ENCODE peak calls at places on chromosomes 11 and 22, in six cellular contexts. D is HFFc6, X is fibroblast of mammary gland, W is RWPE1, L is nephron progenitor cell, K is epithelial cell of esophagus. O is an unnamed sample.

GRCh38 chr11:5153574-5154431 is 754 bp downstream of the OR52A1 start:
- DNase-seq in D (no peak), X (no peak), W (no peak), L (no peak), K (no peak), O (no peak)

GRCh38 chr22:42151924-42152635 is 21.5 kb upstream of the CYP2D6 start:
- DNase-seq in D (no peak), X (no peak), W (no peak), L (no peak), K (no peak), O (no peak)

GRCh38 chr11:118618115-118618990 is 10.9 kb downstream of the PHLDB1 start:
- DNase-seq in D (peak), X (peak), W (no peak), L (peak), K (peak), O (peak)

GRCh38 chr22:25806579-25806978 is 64.6 kb downstream of the MYO18B start:
- DNase-seq in D (no peak), X (no peak), W (no peak), L (no peak), K (no peak), O (no peak)

GRCh38 chr11:102157219-102157618 is 47.0 kb downstream of the YAP1 start:
- DNase-seq in D (no peak), X (peak), W (peak), L (no peak), K (peak), O (no peak)

GRCh38 chr11:117871160-117871559 is 5.3 kb downstream of the FXYD6 start:
- DNase-seq in D (no peak), X (no peak), W (no peak), L (no peak), K (no peak), O (no peak)

GRCh38 chr11:64234840-64235379 is 526 bp downstream of the VEGFB start:
- DNase-seq in D (no peak), X (no peak), W (no peak), L (peak), K (no peak), O (no peak)

GRCh38 chr11:29962243-29962642 is 54.6 kb downstream of the KCNA4 start:
- DNase-seq in D (no peak), X (peak), W (no peak), L (peak), K (peak), O (peak)

GRCh38 chr11:86719781-86720463 is 47.5 kb upstream of the ME3 start:
- DNase-seq in D (peak), X (peak), W (peak), L (no peak), K (peak), O (no peak)

GRCh38 chr11:16982809-16983208 is 31.4 kb downstream of the PLEKHA7 start:
- DNase-seq in D (no peak), X (peak), W (no peak), L (no peak), K (no peak), O (no peak)

GRCh38 chr11:7892059-7892699 is 38.9 kb downstream of the OR10A6 start:
- DNase-seq in D (peak), X (peak), W (no peak), L (no peak), K (peak), O (no peak)

GRCh38 chr11:40425168-40425567 is 1034.3 kb downstream of the LRRC4C start:
- DNase-seq in D (no peak), X (no peak), W (no peak), L (no peak), K (no peak), O (no peak)
- TF ChIP-seq CTCF in D (peak), X (no peak), W (no peak), L (no peak), K (no peak), O (no peak)

DNA sequence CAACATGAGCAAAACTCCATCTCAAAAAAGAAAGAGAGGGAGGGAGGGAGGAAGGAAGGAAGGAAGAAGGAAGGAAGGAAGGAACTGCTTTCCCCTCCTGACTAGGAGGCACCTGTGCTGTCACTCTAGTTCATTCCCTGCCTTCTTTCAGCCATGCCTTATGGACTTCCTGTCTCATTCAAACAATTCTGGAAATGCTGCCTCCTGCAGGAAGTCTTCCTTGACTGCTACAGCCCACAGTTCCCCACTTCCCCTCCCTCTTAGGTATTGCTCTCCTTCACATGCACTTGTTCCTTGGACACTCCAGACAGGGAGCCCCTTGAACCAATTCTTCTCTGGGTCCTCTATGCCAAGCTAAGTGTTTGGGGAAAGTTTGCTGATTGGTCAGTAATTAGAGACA is 31.6 kb upstream of the WNT11 start:
- DNase-seq in D (peak), X (peak), W (no peak), L (no peak), K (peak), O (no peak)
- TF ChIP-seq CTCF in D (peak), X (peak), W (no peak), L (no peak), K (no peak), O (no peak)

DNA sequence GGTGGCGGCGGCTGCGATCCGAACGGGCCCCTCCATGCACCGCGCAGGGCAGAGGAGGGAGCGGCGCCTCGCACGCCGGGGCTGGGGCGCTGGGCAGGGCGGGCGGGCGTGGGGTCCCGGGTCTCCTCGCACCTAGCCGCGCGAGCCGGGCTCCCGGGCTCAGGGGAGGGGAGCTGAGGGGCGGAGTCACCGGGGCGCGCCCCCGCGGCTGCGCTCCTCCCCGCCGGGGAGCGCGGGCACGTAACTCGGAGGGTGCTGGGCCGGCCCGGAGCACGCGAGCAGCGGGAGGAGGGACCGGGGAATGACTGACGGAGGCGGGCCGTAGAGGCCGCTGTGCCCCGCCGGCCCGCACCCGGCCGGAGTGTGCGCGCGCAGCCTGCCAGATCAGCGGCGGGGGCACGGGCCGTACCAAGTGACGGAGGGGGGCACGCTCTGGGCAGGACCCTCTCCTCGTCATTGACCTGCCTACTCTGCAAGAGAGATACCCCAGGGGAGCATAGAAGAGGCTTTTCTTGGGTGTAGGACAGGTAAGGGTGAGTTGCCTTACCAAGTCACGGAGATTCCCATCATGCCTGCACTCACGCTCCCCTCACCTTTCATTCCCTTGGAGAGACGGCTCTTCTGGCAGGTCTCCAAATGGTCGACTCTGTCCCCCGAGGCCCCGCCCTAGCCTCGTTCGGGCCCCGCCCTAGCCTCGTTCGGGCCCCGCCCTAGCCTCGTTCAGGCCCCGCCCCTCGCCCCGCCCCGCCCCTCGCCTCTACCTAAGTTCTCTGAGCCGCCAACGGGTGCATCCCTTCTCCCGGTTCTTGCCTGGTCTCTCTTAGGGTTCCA is at the start of gene CDON:
- DNase-seq in D (peak), X (peak), W (peak), L (peak), K (peak), O (peak)
- TF ChIP-seq CTCF in D (peak), X (no peak), W (no peak), L (no peak), K (no peak), O (no peak)

DNA sequence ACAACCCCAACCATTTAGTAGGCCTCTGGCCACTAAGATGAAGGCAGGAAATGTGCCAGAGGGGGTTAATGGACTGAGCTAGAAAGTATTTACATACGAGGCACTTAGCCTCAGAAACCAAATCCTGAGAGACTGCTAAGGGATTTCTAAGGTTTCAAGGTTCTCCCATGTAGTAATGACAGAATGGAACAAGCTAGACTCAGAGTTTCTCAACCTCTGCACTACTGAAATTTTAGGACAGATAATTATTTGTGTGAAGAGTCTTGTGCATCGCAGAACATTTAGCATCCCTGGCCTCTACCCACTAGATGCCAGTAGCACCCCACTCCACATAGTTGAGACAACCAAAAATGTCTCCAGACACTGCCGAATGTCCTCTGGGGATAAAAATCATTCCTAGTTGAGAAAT is 54.8 kb upstream of the CHRM4 start:
- DNase-seq in D (peak), X (peak), W (no peak), L (no peak), K (no peak), O (no peak)
- TF ChIP-seq CTCF in D (peak), X (peak), W (no peak), L (no peak), K (peak), O (no peak)

DNA sequence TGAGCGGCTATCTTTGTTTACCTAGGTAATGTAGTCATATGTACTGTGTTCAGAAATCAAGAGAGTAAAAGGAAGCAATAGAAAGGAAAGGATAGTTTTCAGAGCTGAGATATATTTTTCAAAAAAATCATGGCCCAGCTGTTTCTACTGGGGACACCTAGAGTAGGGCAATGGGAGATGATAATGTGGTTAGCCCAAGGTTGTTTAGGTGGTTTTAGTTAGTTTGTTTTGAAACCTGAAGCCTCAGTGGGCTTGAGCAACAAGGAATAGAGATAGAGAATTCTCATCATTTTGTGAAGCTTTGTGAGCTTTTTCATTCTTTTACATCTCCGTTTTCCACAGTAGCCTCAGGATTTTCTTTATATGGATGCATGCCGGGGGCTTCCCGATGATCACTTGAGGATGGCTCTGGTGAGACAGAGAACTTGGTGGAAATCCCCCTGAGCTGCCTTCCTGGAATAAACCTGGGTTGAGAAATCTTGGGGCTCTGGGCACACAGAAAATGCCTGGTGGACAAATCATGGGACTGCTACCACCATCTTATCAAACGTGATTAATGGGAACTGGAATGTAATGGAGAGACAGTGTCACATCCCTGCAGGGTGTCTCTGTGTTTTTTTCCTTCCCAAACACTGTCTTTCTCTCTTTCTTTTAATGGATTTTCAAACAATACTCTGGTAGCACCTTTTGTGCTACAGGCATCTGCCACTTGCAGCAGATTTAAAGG is 49.0 kb downstream of the ARHGAP42 start:
- DNase-seq in D (no peak), X (no peak), W (no peak), L (no peak), K (peak), O (no peak)
- TF ChIP-seq CTCF in D (no peak), X (no peak), W (no peak), L (no peak), K (no peak), O (no peak)

DNA sequence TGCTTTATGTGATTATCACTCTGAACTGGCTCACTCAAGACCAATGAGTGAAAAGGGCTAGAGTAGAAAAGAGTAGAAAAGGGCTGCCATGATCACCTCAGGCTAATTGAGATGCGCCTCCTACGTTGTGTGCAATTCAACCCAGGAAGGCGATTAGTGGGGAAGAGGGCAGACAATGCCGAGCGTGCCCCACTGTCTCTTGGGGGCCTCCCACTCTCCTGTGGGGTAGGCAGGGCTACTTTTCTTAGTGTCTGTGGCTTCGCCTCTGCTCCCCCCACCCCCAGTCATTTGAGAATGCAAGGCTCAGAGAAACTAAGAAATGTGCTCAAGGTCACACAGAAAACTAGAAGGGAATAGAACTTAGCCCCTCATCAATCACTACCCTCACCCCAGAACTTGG is 57.7 kb upstream of the RASD2 start:
- DNase-seq in D (no peak), X (no peak), W (no peak), L (no peak), K (no peak), O (no peak)
- TF ChIP-seq CTCF in D (no peak), X (no peak), W (no peak), L (no peak), K (no peak), O (no peak)

O was measured in glutamatergic neuron.